ENCODE peak calls at places on chromosomes 4 and X, in nine cellular contexts. H is T47D; G is A172; R is stromal cell of bone marrow; E is breast epithelium; I is skeletal muscle cell; J is activated naive CD8-positive, alpha-beta T cell treated with anti-CD3 and anti-CD28 coated beads, Interleukin-2, amount 50 U/mL, for 24 hours; O is COR-L47; X is SK-N-SH. T is an unnamed sample.

GRCh38 chr4:95318044-95318443 is 230.7 kb downstream of the UNC5C start:
- DNase-seq in X (no peak), O (no peak), I (no peak), E (no peak), G (no peak), J (no peak), R (no peak), H (no peak), T (no peak)

GRCh38 chr4:56531823-56532222 is 26.2 kb downstream of the ARL9 start:
- DNase-seq in I (no peak), H (no peak), E (no peak), G (no peak), R (no peak), O (no peak), X (no peak), J (no peak), T (no peak)

GRCh38 chrX:38304010-38304409 is 23.3 kb downstream of the RPGR start:
- DNase-seq in X (no peak), E (no peak), R (no peak), I (no peak), J (no peak), O (no peak), H (peak; percentile 41), G (peak; percentile 6), T (no peak)

GRCh38 chr4:149738156-149738555 is 77.5 kb downstream of the IQCM start:
- DNase-seq in O (no peak), J (no peak), X (no peak), H (no peak), I (no peak), E (no peak), R (no peak), G (no peak), T (no peak)

GRCh38 chr4:26874110-26874509 is 13.5 kb downstream of the STIM2 start:
- DNase-seq in H (no peak), G (no peak), X (no peak), J (no peak), E (no peak), I (no peak), O (no peak), R (no peak), T (no peak)

GRCh38 chrX:119690921-119691716 is 1.8 kb downstream of the SEPTIN6 start:
- DNase-seq in R (no peak), E (no peak), G (no peak), O (no peak), I (peak; percentile 35), J (no peak), H (no peak), X (peak; percentile 34), T (no peak)

GRCh38 chr4:140641789-140642439 is 73.2 kb upstream of the UCP1 start:
- DNase-seq in E (peak; percentile 80), J (no peak), I (no peak), R (no peak), X (peak; percentile 67), H (no peak), G (no peak), O (no peak), T (no peak)

GRCh38 chrX:54415534-54416350 is 24.5 kb upstream of the TSR2 start:
- DNase-seq in R (no peak), H (no peak), G (no peak), X (no peak), I (no peak), O (no peak), E (no peak), J (no peak), T (no peak)

GRCh38 chr4:182748283-182748682 is 168.9 kb downstream of the DCTD start:
- DNase-seq in E (no peak), J (no peak), G (no peak), X (no peak), H (no peak), O (no peak), R (no peak), I (no peak), T (no peak)

GRCh38 chrX:13868481-13869040 is 51.7 kb upstream of the GPM6B start:
- DNase-seq in O (no peak), X (no peak), E (no peak), J (no peak), I (peak; percentile 61), H (no peak), G (no peak), R (peak; percentile 29), T (no peak)

GRCh38 chr4:30073001-30073710 is 647.0 kb upstream of the PCDH7 start:
- DNase-seq in O (no peak), E (no peak), I (no peak), G (no peak), R (no peak), H (no peak), X (no peak), J (no peak), T (no peak)

GRCh38 chrX:9329056-9329455 is 135.8 kb upstream of the TBL1X start:
- DNase-seq in E (no peak), H (no peak), O (no peak), J (no peak), G (no peak), R (no peak), I (no peak), X (no peak), T (no peak)

GRCh38 chr4:960140-960735 is 13.1 kb downstream of the DGKQ start:
- DNase-seq in G (no peak), H (no peak), R (no peak), X (peak; percentile 31), O (no peak), I (no peak), E (no peak), J (no peak), T (no peak)

GRCh38 chr4:111323916-111324315 is 701.0 kb upstream of the PITX2 start:
- DNase-seq in X (no peak), E (no peak), J (no peak), G (no peak), I (peak; percentile 5), R (no peak), H (no peak), O (no peak), T (no peak)

GRCh38 chrX:47232803-47233332 is at the start of gene USP11:
- DNase-seq in I (no peak), R (no peak), E (no peak), H (no peak), O (peak; percentile 57), G (peak; percentile 28), J (peak; percentile 52), X (peak; percentile 78), T (peak; percentile 18)

GRCh38 chrX:118824173-118824782 is 654 bp downstream of the ZCCHC12 start:
- DNase-seq in I (no peak), J (no peak), E (no peak), O (no peak), G (no peak), H (no peak), X (peak; percentile 71), R (no peak), T (no peak)

GRCh38 chr4:36322921-36323354 is 41.5 kb downstream of the DTHD1 start:
- DNase-seq in J (peak; percentile 21), I (no peak), H (no peak), G (no peak), R (no peak), X (no peak), E (no peak), O (no peak), T (no peak)

GRCh38 chr4:3305610-3306371 is 13.0 kb downstream of the RGS12 start:
- DNase-seq in G (peak; percentile 19), H (no peak), O (no peak), E (peak; percentile 6), R (no peak), J (no peak), X (no peak), I (no peak), T (no peak)

GRCh38 chr4:10977534-10977933 is 293.0 kb upstream of the CLNK start:
- DNase-seq in E (no peak), G (no peak), O (no peak), X (no peak), R (no peak), J (no peak), H (no peak), I (no peak), T (no peak)

GRCh38 chrX:24870143-24870542 is 145.6 kb downstream of the ARX start:
- DNase-seq in G (peak; percentile 70), O (no peak), J (no peak), R (no peak), E (no peak), I (no peak), X (no peak), H (peak; percentile 32), T (no peak)

GRCh38 chr4:113435893-113436292 is 325.6 kb downstream of the CAMK2D start:
- DNase-seq in J (no peak), H (no peak), G (peak; percentile 87), I (peak; percentile 77), E (no peak), X (no peak), O (no peak), R (peak; percentile 91), T (no peak)

GRCh38 chr4:153750197-153750817 is 9.5 kb downstream of the RNF175 start:
- DNase-seq in X (peak; percentile 72), J (peak; percentile 75), R (peak; percentile 65), O (peak; percentile 58), G (peak; percentile 59), I (peak; percentile 60), H (peak; percentile 72), E (no peak), T (peak; percentile 33)

GRCh38 chr4:19983072-19983471 is 268.6 kb upstream of the SLIT2 start:
- DNase-seq in H (no peak), G (peak; percentile 44), O (no peak), J (no peak), X (no peak), R (peak; percentile 85), E (no peak), I (peak; percentile 91), T (no peak)

GRCh38 chr4:125303058-125303457 is 11.7 kb upstream of the FAT4 start:
- DNase-seq in J (no peak), O (no peak), X (no peak), R (no peak), G (no peak), H (no peak), E (no peak), I (no peak), T (no peak)

GRCh38 chr4:1231637-1232360 is 17.1 kb downstream of the CTBP1 start:
- DNase-seq in X (no peak), H (no peak), J (no peak), I (no peak), E (no peak), G (no peak), R (no peak), O (no peak), T (no peak)

GRCh38 chrX:120419465-120419864 is 49.6 kb downstream of the LAMP2 start:
- DNase-seq in J (peak; percentile 1), H (no peak), R (no peak), E (no peak), G (no peak), X (no peak), I (no peak), O (no peak), T (no peak)

GRCh38 chr4:60757986-60758385 is 442.1 kb upstream of the ADGRL3 start:
- DNase-seq in R (no peak), J (no peak), G (peak; percentile 13), O (no peak), X (no peak), I (no peak), H (no peak), E (no peak), T (no peak)

GRCh38 chr4:1413687-1414479 is 7.6 kb upstream of the NKX1-1 start:
- DNase-seq in H (no peak), J (no peak), X (peak; percentile 34), O (no peak), E (no peak), G (no peak), I (no peak), R (no peak), T (no peak)

GRCh38 chr4:137471461-137471860 is 60.8 kb downstream of the PCDH18 start:
- DNase-seq in R (peak; percentile 6), E (no peak), O (no peak), X (no peak), J (no peak), I (no peak), G (no peak), H (no peak), T (no peak)

GRCh38 chr4:2647403-2648158 is 108.6 kb downstream of the TNIP2 start:
- DNase-seq in J (no peak), R (no peak), E (no peak), G (no peak), H (no peak), X (no peak), I (no peak), O (no peak), T (peak; percentile 42)

GRCh38 chr4:102429553-102429952 is 71.6 kb upstream of the NFKB1 start:
- DNase-seq in H (no peak), E (no peak), J (no peak), X (no peak), G (peak; percentile 95), R (no peak), O (no peak), I (peak; percentile 55), T (no peak)